ENCODE peak calls at places on chromosomes 3 and 15, in five cellular contexts. G, V, Y, X and H are unnamed samples. For H4K20me1, the result is how much of the 10 kb centered on the place peaks cover.

GRCh38 chr15:88989578-88989977 is 76.4 kb upstream of the MFGE8 start:
- DNase-seq in G (no peak), V (no peak), Y (peak), X (no peak), H (peak)

GRCh38 chr3:105274536-105274935 is 92.2 kb upstream of the ALCAM start:
- DNase-seq in G (no peak), V (no peak), Y (no peak), X (no peak), H (no peak)

GRCh38 chr3:11846281-11847034 is at the start of gene TAMM41:
- DNase-seq in G (peak), V (peak), Y (peak), X (peak), H (peak)

GRCh38 chr3:188272481-188273372 is 118.8 kb downstream of the LPP start:
- DNase-seq in G (no peak), V (peak), Y (peak), X (no peak), H (peak)

GRCh38 chr3:35045106-35045505 is 594.2 kb upstream of the ARPP21 start:
- DNase-seq in G (no peak), V (no peak), Y (no peak), X (no peak), H (no peak)

GRCh38 chr3:148466143-148466542 is 231.6 kb upstream of the AGTR1 start:
- DNase-seq in G (no peak), V (no peak), Y (peak), X (no peak), H (peak)

GRCh38 chr15:66751579-66751978 is 49.5 kb downstream of the SMAD6 start:
- DNase-seq in G (no peak), V (peak), Y (peak), X (peak), H (no peak)

GRCh38 chr3:126678691-126679317 is 23.9 kb upstream of the TXNRD3 start:
- DNase-seq in G (peak), V (no peak), Y (no peak), X (peak), H (no peak)

GRCh38 chr3:192929755-192930491 is 12.3 kb upstream of the MB21D2 start:
- DNase-seq in G (no peak), V (no peak), Y (no peak), X (no peak), H (peak)

GRCh38 chr3:24287728-24288450 is 206.8 kb downstream of the THRB start:
- DNase-seq in G (no peak), V (no peak), Y (no peak), X (no peak), H (no peak)

GRCh38 chr15:47475336-47475735 is 242.0 kb upstream of the SEMA6D start:
- DNase-seq in G (no peak), V (no peak), Y (no peak), X (no peak), H (no peak)

GRCh38 chr15:85759391-85759790 is 35.3 kb downstream of the KLHL25 start:
- DNase-seq in G (no peak), V (no peak), Y (no peak), X (no peak), H (no peak)

GRCh38 chr3:89184151-89184550 is 76.7 kb downstream of the EPHA3 start:
- DNase-seq in G (no peak), V (no peak), Y (no peak), X (no peak), H (no peak)

GRCh38 chr3:89179355-89179997 is 72.1 kb downstream of the EPHA3 start:
- DNase-seq in G (peak), V (peak), Y (no peak), X (no peak), H (peak)

GRCh38 chr3:89184596-89184995 is 77.2 kb downstream of the EPHA3 start:
- DNase-seq in G (no peak), V (no peak), Y (no peak), X (no peak), H (peak)

GRCh38 chr3:89180334-89180733 is 72.9 kb downstream of the EPHA3 start:
- DNase-seq in G (no peak), V (peak), Y (no peak), X (no peak), H (peak)
- H4K20me1 ChIP-seq in G (under half), V (under half), Y (under half), X (under half), H (under half)

GRCh38 chr15:96053039-96054021 is 277.2 kb upstream of the NR2F2 start:
- DNase-seq in G (peak), V (peak), Y (peak), X (no peak), H (peak)
- H2AFZ ChIP-seq in G (no peak), V (peak), Y (peak), X (no peak), H (peak)

DNA sequence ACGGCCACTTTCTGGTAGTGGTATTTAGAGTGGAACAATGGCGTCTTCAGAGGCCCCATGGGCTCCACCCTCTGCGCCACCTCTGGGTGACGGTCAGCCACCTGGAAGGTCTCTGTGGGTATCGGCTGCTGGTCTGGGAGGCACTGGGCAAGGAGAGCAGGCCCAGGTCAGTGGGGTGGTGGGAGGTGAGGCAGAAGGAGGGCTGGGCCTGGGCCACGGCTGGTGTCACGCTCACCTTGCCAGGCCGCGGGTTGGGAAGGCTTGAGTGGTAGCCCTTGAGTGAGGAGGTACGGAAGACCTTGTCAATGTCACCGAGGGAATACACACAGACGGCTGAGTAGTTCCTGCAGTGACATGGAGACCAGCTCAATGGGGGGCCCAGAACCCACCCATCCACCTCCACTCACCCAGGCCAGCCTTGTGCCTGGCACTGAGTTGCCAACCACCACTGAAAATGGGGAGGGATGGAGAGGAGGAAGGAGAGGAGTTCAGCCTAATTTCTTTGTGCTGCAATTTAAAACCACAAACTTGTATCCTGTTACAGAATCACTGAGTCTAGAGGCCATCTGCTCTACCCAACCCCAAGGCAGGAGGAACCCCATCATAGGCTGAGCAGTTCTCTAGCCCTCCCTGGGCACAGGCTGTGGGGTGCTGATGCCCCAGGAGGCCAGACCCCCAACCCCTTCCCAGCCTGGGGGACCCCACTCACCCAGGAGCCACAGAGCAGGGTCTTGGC is 19.0 kb downstream of the SEMA7A start:
- DNase-seq in G (no peak), V (no peak), Y (no peak), X (no peak), H (no peak)
- H4K20me1 ChIP-seq in G (under half), V (under half), Y (under half), X (under half), H (half or more)

GRCh38 chr3:155739154-155739553 is 5.7 kb downstream of the PLCH1 start:
- DNase-seq in G (no peak), V (no peak), Y (peak), X (peak), H (no peak)

GRCh38 chr3:155738580-155739076 is 6.2 kb downstream of the PLCH1 start:
- DNase-seq in G (no peak), V (no peak), Y (no peak), X (no peak), H (no peak)

GRCh38 chr3:155741598-155741997 is 3.3 kb downstream of the PLCH1 start:
- DNase-seq in G (no peak), V (no peak), Y (no peak), X (no peak), H (no peak)

GRCh38 chr3:155741081-155741480 is 3.8 kb downstream of the PLCH1 start:
- DNase-seq in G (peak), V (no peak), Y (no peak), X (no peak), H (no peak)

GRCh38 chr3:155737844-155738460 is 6.9 kb downstream of the PLCH1 start:
- DNase-seq in G (peak), V (no peak), Y (no peak), X (no peak), H (no peak)
- H2AFZ ChIP-seq in G (no peak), V (no peak), Y (no peak), X (peak), H (peak)

DNA sequence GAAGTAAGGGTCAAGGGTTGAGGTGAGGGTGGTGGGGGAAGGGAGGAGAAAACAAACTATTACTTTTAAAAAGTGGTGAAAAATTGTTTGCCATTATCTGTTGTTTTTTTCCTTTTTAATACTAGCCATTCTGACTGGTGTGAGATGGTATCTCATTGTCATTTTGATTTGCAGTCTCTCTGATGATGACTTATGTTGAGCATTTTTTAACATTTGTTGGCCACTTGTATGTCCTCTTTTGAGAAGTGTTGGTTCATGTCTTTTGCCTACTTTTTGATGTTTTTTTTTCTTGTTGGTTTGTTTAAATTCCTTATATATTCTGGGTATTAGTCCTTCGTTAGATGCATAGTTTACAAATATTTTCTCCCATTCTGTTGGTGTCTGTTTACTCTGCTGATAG is 185.9 kb upstream of the ANKRD28 start:
- DNase-seq in G (no peak), V (no peak), Y (no peak), X (no peak), H (no peak)
- H4K20me1 ChIP-seq in G (under half), V (under half), Y (under half), X (under half), H (under half)

DNA sequence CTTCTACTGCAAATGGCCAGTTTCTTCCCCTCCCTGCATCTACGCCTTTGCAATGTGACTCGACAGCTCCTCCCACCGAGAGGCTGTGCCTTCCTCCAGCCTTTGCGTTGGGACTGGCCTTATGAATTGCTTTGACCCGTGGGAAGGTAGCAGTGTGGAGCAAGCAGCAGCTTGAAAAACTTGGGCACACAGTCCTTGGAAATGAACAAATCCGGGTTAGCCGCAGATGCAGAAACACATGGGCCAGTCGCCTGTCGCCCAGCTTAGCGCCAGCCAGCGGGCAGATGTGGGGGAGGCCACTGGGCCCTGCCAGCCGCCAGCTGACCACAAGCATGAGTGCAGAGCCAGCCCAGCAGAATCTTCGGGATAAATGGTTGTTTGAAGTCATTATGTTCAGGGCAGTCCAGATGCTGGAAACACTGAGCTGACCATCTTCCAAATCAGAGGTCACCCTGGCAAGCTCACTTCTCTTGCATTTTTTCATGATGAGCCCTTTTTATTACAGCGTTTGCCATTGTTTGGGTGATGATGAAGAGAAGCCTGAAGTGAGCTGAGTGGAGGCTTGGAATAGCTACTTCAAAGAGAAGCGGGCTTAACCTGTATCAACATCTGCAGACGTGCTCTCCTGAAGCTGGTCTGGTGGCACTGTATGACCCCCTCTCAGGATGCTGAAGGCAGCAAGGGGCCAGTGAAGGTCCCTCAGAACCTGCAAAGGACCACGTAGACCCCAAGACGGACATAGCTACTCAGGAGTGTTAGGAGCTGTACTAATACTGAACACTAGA is 9.8 kb downstream of the SELENOS start:
- DNase-seq in G (no peak), V (peak), Y (peak), X (no peak), H (peak)
- H2AFZ ChIP-seq in G (no peak), V (peak), Y (peak), X (no peak), H (no peak)

GRCh38 chr3:52535411-52536111 is 844 bp upstream of the UQCC5 start:
- DNase-seq in G (no peak), V (no peak), Y (no peak), X (no peak), H (no peak)
- H4K20me1 ChIP-seq in G (half or more), V (under half), Y (under half), X (under half), H (half or more)

DNA sequence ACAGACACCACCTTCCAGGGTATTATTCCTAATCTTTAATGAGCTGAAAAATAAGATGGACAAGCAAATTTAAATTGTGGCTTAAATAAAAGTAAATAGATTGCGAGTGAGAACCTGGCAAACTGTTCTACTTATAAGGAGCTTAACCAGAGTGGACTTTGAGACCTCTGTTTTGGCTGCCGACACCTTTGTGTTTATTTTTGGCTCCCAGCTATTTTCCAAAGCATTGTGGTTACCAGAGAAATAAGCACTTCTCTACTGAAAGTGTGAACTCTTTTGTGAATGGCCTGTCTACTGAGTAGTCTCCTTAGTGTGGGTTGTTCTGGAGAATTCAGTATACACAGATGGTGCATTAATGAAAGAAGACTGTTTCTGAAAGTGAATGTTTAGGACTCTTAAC is 109.4 kb downstream of the ATP8B4 start:
- DNase-seq in G (no peak), V (no peak), Y (no peak), X (no peak), H (no peak)
- H2AFZ ChIP-seq in G (peak), V (no peak), Y (peak), X (no peak), H (no peak)

GRCh38 chr3:128735287-128735686 is 9.3 kb downstream of the RAB7A start:
- DNase-seq in G (no peak), V (no peak), Y (no peak), X (no peak), H (no peak)
- H4K20me1 ChIP-seq in G (half or more), V (under half), Y (half or more), X (under half), H (half or more)